ENCODE peak calls at places on chromosomes 3 and 15, in eight cellular contexts. One of them, this sample, is unnamed.

GRCh38 chr3:149566296-149566945 is 91.4 kb downstream of the WWTR1 start:
- DNase-seq in activated T-cell treated with anti-CD3 and anti-CD28 coated beads, Interleukin-2, amount 50 U/mL, for 72 hours: no peak
- DNase-seq in activated T-helper 1 cell treated with anti-CD3 and anti-CD28 coated beads, Interleukin-2, amount 50 U/mL, for 16 hours: no peak
- DNase-seq in MV-4-11: no peak
- DNase-seq in MCF 10A: no peak
- DNase-seq in frontal cortex: no peak
- DNase-seq in NCI-H524 treated with DMSO at 0.1 percent for 48 hours: no peak
- DNase-seq in astrocyte of the spinal cord: no peak
- DNase-seq in this sample: no peak

GRCh38 chr15:62564889-62565288 is 399.8 kb upstream of the C2CD4B start:
- DNase-seq in activated T-cell treated with anti-CD3 and anti-CD28 coated beads, Interleukin-2, amount 50 U/mL, for 72 hours: no peak
- DNase-seq in activated T-helper 1 cell treated with anti-CD3 and anti-CD28 coated beads, Interleukin-2, amount 50 U/mL, for 16 hours: no peak
- DNase-seq in MV-4-11: no peak
- DNase-seq in MCF 10A: no peak
- DNase-seq in frontal cortex: no peak
- DNase-seq in NCI-H524 treated with DMSO at 0.1 percent for 48 hours: peak
- DNase-seq in astrocyte of the spinal cord: no peak
- DNase-seq in this sample: no peak

GRCh38 chr3:12180218-12180617 is 21.5 kb upstream of the TIMP4 start:
- DNase-seq in activated T-cell treated with anti-CD3 and anti-CD28 coated beads, Interleukin-2, amount 50 U/mL, for 72 hours: no peak
- DNase-seq in activated T-helper 1 cell treated with anti-CD3 and anti-CD28 coated beads, Interleukin-2, amount 50 U/mL, for 16 hours: no peak
- DNase-seq in MV-4-11: no peak
- DNase-seq in MCF 10A: peak
- DNase-seq in frontal cortex: no peak
- DNase-seq in NCI-H524 treated with DMSO at 0.1 percent for 48 hours: no peak
- DNase-seq in astrocyte of the spinal cord: peak
- DNase-seq in this sample: peak

GRCh38 chr3:78606756-78607155 is 1161.0 kb downstream of the ROBO1 start:
- DNase-seq in activated T-cell treated with anti-CD3 and anti-CD28 coated beads, Interleukin-2, amount 50 U/mL, for 72 hours: no peak
- DNase-seq in activated T-helper 1 cell treated with anti-CD3 and anti-CD28 coated beads, Interleukin-2, amount 50 U/mL, for 16 hours: no peak
- DNase-seq in MV-4-11: no peak
- DNase-seq in MCF 10A: no peak
- DNase-seq in frontal cortex: no peak
- DNase-seq in NCI-H524 treated with DMSO at 0.1 percent for 48 hours: no peak
- DNase-seq in astrocyte of the spinal cord: no peak
- DNase-seq in this sample: no peak

GRCh38 chr15:86384191-86384590 is 304.5 kb downstream of the AGBL1 start:
- DNase-seq in activated T-cell treated with anti-CD3 and anti-CD28 coated beads, Interleukin-2, amount 50 U/mL, for 72 hours: no peak
- DNase-seq in activated T-helper 1 cell treated with anti-CD3 and anti-CD28 coated beads, Interleukin-2, amount 50 U/mL, for 16 hours: no peak
- DNase-seq in MV-4-11: no peak
- DNase-seq in MCF 10A: no peak
- DNase-seq in frontal cortex: no peak
- DNase-seq in NCI-H524 treated with DMSO at 0.1 percent for 48 hours: peak
- DNase-seq in astrocyte of the spinal cord: no peak
- DNase-seq in this sample: no peak

GRCh38 chr3:134054231-134054630 is 24.5 kb upstream of the SLCO2A1 start:
- DNase-seq in activated T-cell treated with anti-CD3 and anti-CD28 coated beads, Interleukin-2, amount 50 U/mL, for 72 hours: no peak
- DNase-seq in activated T-helper 1 cell treated with anti-CD3 and anti-CD28 coated beads, Interleukin-2, amount 50 U/mL, for 16 hours: no peak
- DNase-seq in MV-4-11: no peak
- DNase-seq in MCF 10A: no peak
- DNase-seq in frontal cortex: no peak
- DNase-seq in NCI-H524 treated with DMSO at 0.1 percent for 48 hours: no peak
- DNase-seq in astrocyte of the spinal cord: peak
- DNase-seq in this sample: no peak

GRCh38 chr15:98286831-98287230 is 326.3 kb downstream of the ARRDC4 start:
- DNase-seq in activated T-cell treated with anti-CD3 and anti-CD28 coated beads, Interleukin-2, amount 50 U/mL, for 72 hours: no peak
- DNase-seq in activated T-helper 1 cell treated with anti-CD3 and anti-CD28 coated beads, Interleukin-2, amount 50 U/mL, for 16 hours: no peak
- DNase-seq in MV-4-11: no peak
- DNase-seq in MCF 10A: no peak
- DNase-seq in frontal cortex: no peak
- DNase-seq in NCI-H524 treated with DMSO at 0.1 percent for 48 hours: no peak
- DNase-seq in astrocyte of the spinal cord: no peak
- DNase-seq in this sample: no peak

GRCh38 chr15:47300035-47300434 is 417.3 kb upstream of the SEMA6D start:
- DNase-seq in activated T-cell treated with anti-CD3 and anti-CD28 coated beads, Interleukin-2, amount 50 U/mL, for 72 hours: no peak
- DNase-seq in activated T-helper 1 cell treated with anti-CD3 and anti-CD28 coated beads, Interleukin-2, amount 50 U/mL, for 16 hours: no peak
- DNase-seq in MV-4-11: no peak
- DNase-seq in MCF 10A: no peak
- DNase-seq in frontal cortex: no peak
- DNase-seq in NCI-H524 treated with DMSO at 0.1 percent for 48 hours: no peak
- DNase-seq in astrocyte of the spinal cord: no peak
- DNase-seq in this sample: no peak

GRCh38 chr15:56019060-56019793 is 25.8 kb upstream of the NEDD4 start:
- DNase-seq in activated T-cell treated with anti-CD3 and anti-CD28 coated beads, Interleukin-2, amount 50 U/mL, for 72 hours: no peak
- DNase-seq in activated T-helper 1 cell treated with anti-CD3 and anti-CD28 coated beads, Interleukin-2, amount 50 U/mL, for 16 hours: no peak
- DNase-seq in MV-4-11: no peak
- DNase-seq in MCF 10A: peak
- DNase-seq in frontal cortex: no peak
- DNase-seq in NCI-H524 treated with DMSO at 0.1 percent for 48 hours: no peak
- DNase-seq in astrocyte of the spinal cord: no peak
- DNase-seq in this sample: no peak

GRCh38 chr3:127529346-127530188 is 61.0 kb downstream of the TPRA1 start:
- DNase-seq in activated T-cell treated with anti-CD3 and anti-CD28 coated beads, Interleukin-2, amount 50 U/mL, for 72 hours: no peak
- DNase-seq in activated T-helper 1 cell treated with anti-CD3 and anti-CD28 coated beads, Interleukin-2, amount 50 U/mL, for 16 hours: no peak
- DNase-seq in MV-4-11: peak
- DNase-seq in MCF 10A: no peak
- DNase-seq in frontal cortex: no peak
- DNase-seq in NCI-H524 treated with DMSO at 0.1 percent for 48 hours: no peak
- DNase-seq in astrocyte of the spinal cord: no peak
- DNase-seq in this sample: no peak

GRCh38 chr3:114879059-114880031 is 267.7 kb downstream of the ZBTB20 start:
- DNase-seq in activated T-cell treated with anti-CD3 and anti-CD28 coated beads, Interleukin-2, amount 50 U/mL, for 72 hours: no peak
- DNase-seq in activated T-helper 1 cell treated with anti-CD3 and anti-CD28 coated beads, Interleukin-2, amount 50 U/mL, for 16 hours: no peak
- DNase-seq in MV-4-11: peak
- DNase-seq in MCF 10A: peak
- DNase-seq in frontal cortex: no peak
- DNase-seq in NCI-H524 treated with DMSO at 0.1 percent for 48 hours: no peak
- DNase-seq in astrocyte of the spinal cord: peak
- DNase-seq in this sample: no peak

GRCh38 chr3:100155105-100155504 is 40.8 kb upstream of the FILIP1L start:
- DNase-seq in activated T-cell treated with anti-CD3 and anti-CD28 coated beads, Interleukin-2, amount 50 U/mL, for 72 hours: no peak
- DNase-seq in activated T-helper 1 cell treated with anti-CD3 and anti-CD28 coated beads, Interleukin-2, amount 50 U/mL, for 16 hours: no peak
- DNase-seq in MV-4-11: peak
- DNase-seq in MCF 10A: no peak
- DNase-seq in frontal cortex: no peak
- DNase-seq in NCI-H524 treated with DMSO at 0.1 percent for 48 hours: no peak
- DNase-seq in astrocyte of the spinal cord: no peak
- DNase-seq in this sample: no peak

GRCh38 chr3:60854762-60855161 is 396.5 kb downstream of the FHIT start:
- DNase-seq in activated T-cell treated with anti-CD3 and anti-CD28 coated beads, Interleukin-2, amount 50 U/mL, for 72 hours: no peak
- DNase-seq in activated T-helper 1 cell treated with anti-CD3 and anti-CD28 coated beads, Interleukin-2, amount 50 U/mL, for 16 hours: no peak
- DNase-seq in MV-4-11: peak
- DNase-seq in MCF 10A: no peak
- DNase-seq in frontal cortex: no peak
- DNase-seq in NCI-H524 treated with DMSO at 0.1 percent for 48 hours: no peak
- DNase-seq in astrocyte of the spinal cord: no peak
- DNase-seq in this sample: no peak

GRCh38 chr3:158918008-158918407 is 116.2 kb downstream of the MFSD1 start:
- DNase-seq in activated T-cell treated with anti-CD3 and anti-CD28 coated beads, Interleukin-2, amount 50 U/mL, for 72 hours: peak
- DNase-seq in activated T-helper 1 cell treated with anti-CD3 and anti-CD28 coated beads, Interleukin-2, amount 50 U/mL, for 16 hours: no peak
- DNase-seq in MV-4-11: peak
- DNase-seq in MCF 10A: peak
- DNase-seq in frontal cortex: no peak
- DNase-seq in NCI-H524 treated with DMSO at 0.1 percent for 48 hours: peak
- DNase-seq in astrocyte of the spinal cord: peak
- DNase-seq in this sample: peak

GRCh38 chr15:36133686-36134085 is 445.7 kb upstream of the CDIN1 start:
- DNase-seq in activated T-cell treated with anti-CD3 and anti-CD28 coated beads, Interleukin-2, amount 50 U/mL, for 72 hours: no peak
- DNase-seq in activated T-helper 1 cell treated with anti-CD3 and anti-CD28 coated beads, Interleukin-2, amount 50 U/mL, for 16 hours: no peak
- DNase-seq in MV-4-11: no peak
- DNase-seq in MCF 10A: no peak
- DNase-seq in frontal cortex: no peak
- DNase-seq in NCI-H524 treated with DMSO at 0.1 percent for 48 hours: peak
- DNase-seq in astrocyte of the spinal cord: no peak
- DNase-seq in this sample: no peak

GRCh38 chr15:80695099-80695910 is at the start of gene ABHD17C:
- DNase-seq in activated T-cell treated with anti-CD3 and anti-CD28 coated beads, Interleukin-2, amount 50 U/mL, for 72 hours: peak
- DNase-seq in activated T-helper 1 cell treated with anti-CD3 and anti-CD28 coated beads, Interleukin-2, amount 50 U/mL, for 16 hours: peak
- DNase-seq in MV-4-11: no peak
- DNase-seq in MCF 10A: peak
- DNase-seq in frontal cortex: peak
- DNase-seq in NCI-H524 treated with DMSO at 0.1 percent for 48 hours: no peak
- DNase-seq in astrocyte of the spinal cord: peak
- DNase-seq in this sample: peak

GRCh38 chr3:180073561-180073960 is 36.8 kb upstream of the PEX5L start:
- DNase-seq in activated T-cell treated with anti-CD3 and anti-CD28 coated beads, Interleukin-2, amount 50 U/mL, for 72 hours: no peak
- DNase-seq in activated T-helper 1 cell treated with anti-CD3 and anti-CD28 coated beads, Interleukin-2, amount 50 U/mL, for 16 hours: no peak
- DNase-seq in MV-4-11: no peak
- DNase-seq in MCF 10A: peak
- DNase-seq in frontal cortex: no peak
- DNase-seq in NCI-H524 treated with DMSO at 0.1 percent for 48 hours: no peak
- DNase-seq in astrocyte of the spinal cord: no peak
- DNase-seq in this sample: no peak

GRCh38 chr15:83398591-83398990 is 48.5 kb upstream of the SH3GL3 start:
- DNase-seq in activated T-cell treated with anti-CD3 and anti-CD28 coated beads, Interleukin-2, amount 50 U/mL, for 72 hours: no peak
- DNase-seq in activated T-helper 1 cell treated with anti-CD3 and anti-CD28 coated beads, Interleukin-2, amount 50 U/mL, for 16 hours: no peak
- DNase-seq in MV-4-11: no peak
- DNase-seq in MCF 10A: peak
- DNase-seq in frontal cortex: no peak
- DNase-seq in NCI-H524 treated with DMSO at 0.1 percent for 48 hours: peak
- DNase-seq in astrocyte of the spinal cord: peak
- DNase-seq in this sample: peak

GRCh38 chr3:100041328-100041749 is 73.0 kb downstream of the FILIP1L start:
- DNase-seq in activated T-cell treated with anti-CD3 and anti-CD28 coated beads, Interleukin-2, amount 50 U/mL, for 72 hours: no peak
- DNase-seq in activated T-helper 1 cell treated with anti-CD3 and anti-CD28 coated beads, Interleukin-2, amount 50 U/mL, for 16 hours: no peak
- DNase-seq in MV-4-11: no peak
- DNase-seq in MCF 10A: peak
- DNase-seq in frontal cortex: no peak
- DNase-seq in NCI-H524 treated with DMSO at 0.1 percent for 48 hours: no peak
- DNase-seq in astrocyte of the spinal cord: peak
- DNase-seq in this sample: peak

GRCh38 chr3:126636436-126636835 is 18.5 kb downstream of the TXNRD3 start:
- DNase-seq in activated T-cell treated with anti-CD3 and anti-CD28 coated beads, Interleukin-2, amount 50 U/mL, for 72 hours: no peak
- DNase-seq in activated T-helper 1 cell treated with anti-CD3 and anti-CD28 coated beads, Interleukin-2, amount 50 U/mL, for 16 hours: no peak
- DNase-seq in MV-4-11: no peak
- DNase-seq in MCF 10A: no peak
- DNase-seq in frontal cortex: no peak
- DNase-seq in NCI-H524 treated with DMSO at 0.1 percent for 48 hours: no peak
- DNase-seq in astrocyte of the spinal cord: no peak
- DNase-seq in this sample: no peak

GRCh38 chr3:24521306-24522154 is 26.9 kb upstream of the THRB start:
- DNase-seq in activated T-cell treated with anti-CD3 and anti-CD28 coated beads, Interleukin-2, amount 50 U/mL, for 72 hours: no peak
- DNase-seq in activated T-helper 1 cell treated with anti-CD3 and anti-CD28 coated beads, Interleukin-2, amount 50 U/mL, for 16 hours: no peak
- DNase-seq in MV-4-11: no peak
- DNase-seq in MCF 10A: peak
- DNase-seq in frontal cortex: peak
- DNase-seq in NCI-H524 treated with DMSO at 0.1 percent for 48 hours: no peak
- DNase-seq in astrocyte of the spinal cord: peak
- DNase-seq in this sample: peak

GRCh38 chr3:28053759-28054158 is 187.7 kb upstream of the CMC1 start:
- DNase-seq in activated T-cell treated with anti-CD3 and anti-CD28 coated beads, Interleukin-2, amount 50 U/mL, for 72 hours: peak
- DNase-seq in activated T-helper 1 cell treated with anti-CD3 and anti-CD28 coated beads, Interleukin-2, amount 50 U/mL, for 16 hours: no peak
- DNase-seq in MV-4-11: no peak
- DNase-seq in MCF 10A: peak
- DNase-seq in frontal cortex: no peak
- DNase-seq in NCI-H524 treated with DMSO at 0.1 percent for 48 hours: no peak
- DNase-seq in astrocyte of the spinal cord: peak
- DNase-seq in this sample: peak

GRCh38 chr15:34490421-34491193 is 53.0 kb upstream of the GOLGA8A start:
- DNase-seq in activated T-cell treated with anti-CD3 and anti-CD28 coated beads, Interleukin-2, amount 50 U/mL, for 72 hours: no peak
- DNase-seq in activated T-helper 1 cell treated with anti-CD3 and anti-CD28 coated beads, Interleukin-2, amount 50 U/mL, for 16 hours: no peak
- DNase-seq in MV-4-11: no peak
- DNase-seq in MCF 10A: no peak
- DNase-seq in frontal cortex: no peak
- DNase-seq in NCI-H524 treated with DMSO at 0.1 percent for 48 hours: no peak
- DNase-seq in astrocyte of the spinal cord: no peak
- DNase-seq in this sample: no peak